ENCODE peak calls at places on chromosomes 13 and 19, in ten cellular contexts. K, S, C, Z, G, V, Y, R, B and P are unnamed samples.

GRCh38 chr19:5369962-5370367 is 29.4 kb upstream of the PTPRS start:
- DNase-seq in Y (no peak), Z (peak; percentile 52), S (peak; percentile 84), V (peak; percentile 49), K (peak; percentile 69), B (peak; percentile 35), G (peak; percentile 54), R (no peak), C (no peak), P (peak; percentile 43)

GRCh38 chr19:46704379-46705076 is 12.4 kb downstream of the PRKD2 start:
- DNase-seq in K (peak; percentile 85), G (peak; percentile 81), R (no peak), S (peak; percentile 95), C (no peak), B (peak; percentile 64), Z (peak; percentile 87), V (peak; percentile 78), Y (peak; percentile 41), P (peak; percentile 85)

GRCh38 chr13:79282976-79283375 is 123.1 kb downstream of the RBM26 start:
- DNase-seq in C (no peak), R (peak; percentile 3), Z (no peak), S (no peak), G (no peak), B (no peak), V (peak; percentile 85), Y (no peak), K (no peak), P (no peak)

GRCh38 chr13:82292334-82292733 is 1589.9 kb downstream of the SLITRK1 start:
- DNase-seq in Y (no peak), S (no peak), V (no peak), G (no peak), C (no peak), K (no peak), B (no peak), Z (no peak), R (no peak), P (no peak)

GRCh38 chr19:38693380-38694223 is 46.2 kb downstream of the ACTN4 start:
- DNase-seq in K (no peak), R (no peak), B (peak; percentile 85), S (peak; percentile 85), Z (peak; percentile 72), Y (peak; percentile 73), G (peak; percentile 51), C (no peak), V (peak; percentile 89), P (peak; percentile 71)

GRCh38 chr19:19817357-19817756 is 4.2 kb downstream of the ZNF506 start:
- DNase-seq in G (no peak), Y (no peak), V (peak; percentile 2), R (no peak), S (no peak), C (no peak), B (no peak), Z (no peak), K (no peak), P (no peak)

GRCh38 chr19:41192574-41193419 is at the start of gene CYP2S1:
- DNase-seq in S (peak; percentile 85), R (no peak), G (peak; percentile 75), B (no peak), C (no peak), K (peak; percentile 72), Z (no peak), Y (no peak), V (no peak), P (no peak)

GRCh38 chr19:11887618-11888531 is at the start of gene ZNF69:
- DNase-seq in R (no peak), V (no peak), B (peak; percentile 33), G (peak; percentile 94), Y (peak; percentile 76), K (peak; percentile 93), S (peak; percentile 98), Z (peak; percentile 30), C (peak; percentile 93), P (peak; percentile 31)

GRCh38 chr13:97119899-97120745 is 102.0 kb upstream of the MBNL2 start:
- DNase-seq in C (no peak), B (no peak), K (no peak), Y (no peak), Z (no peak), R (no peak), S (no peak), G (no peak), V (no peak), P (no peak)

GRCh38 chr13:94128430-94128829 is 351.1 kb downstream of the DCT start:
- DNase-seq in R (no peak), Z (no peak), V (no peak), B (no peak), Y (no peak), G (no peak), C (no peak), K (no peak), S (no peak), P (no peak)

GRCh38 chr19:18854982-18855381 is 23.2 kb downstream of the UPF1 start:
- DNase-seq in B (no peak), Y (no peak), G (no peak), S (no peak), R (no peak), Z (no peak), V (no peak), C (no peak), K (no peak), P (no peak)

GRCh38 chr19:6032381-6032780 is 54.4 kb upstream of the RANBP3 start:
- DNase-seq in B (no peak), S (no peak), C (no peak), Z (no peak), V (no peak), K (no peak), Y (no peak), G (no peak), R (no peak), P (no peak)

GRCh38 chr13:95834134-95834765 is 157.3 kb downstream of the DNAJC3 start:
- DNase-seq in Z (peak; percentile 17), G (peak; percentile 64), C (no peak), S (peak; percentile 67), Y (peak; percentile 25), R (peak; percentile 42), V (peak; percentile 77), K (peak; percentile 65), B (peak; percentile 81), P (peak; percentile 1)

GRCh38 chr13:48594080-48594815 is 59.5 kb upstream of the CYSLTR2 start:
- DNase-seq in R (no peak), C (no peak), B (peak; percentile 48), Z (no peak), S (peak; percentile 42), Y (no peak), V (no peak), K (no peak), G (no peak), P (no peak)

GRCh38 chr13:24264976-24265375 is 44.4 kb upstream of the C1QTNF9 start:
- DNase-seq in Z (no peak), V (no peak), K (no peak), G (peak; percentile 51), Y (no peak), C (no peak), B (no peak), S (no peak), R (no peak), P (no peak)
- TF ChIP-seq POLR2AphosphoS5 in Z (no peak), V (no peak), K (no peak), G (no peak), Y (no peak), C (no peak), B (no peak), S (no peak), R (no peak), P (no peak)

GRCh38 chr19:1122021-1122971 is 18.5 kb downstream of the GPX4 start:
- DNase-seq in V (no peak), C (no peak), Y (no peak), Z (no peak), S (no peak), G (no peak), K (no peak), B (no peak), R (no peak), P (no peak)
- TF ChIP-seq POLR2AphosphoS5 in V (no peak), C (no peak), Y (no peak), Z (no peak), S (no peak), G (no peak), K (no peak), B (no peak), R (no peak), P (no peak)

GRCh38 chr19:3831601-3832000 is 37.2 kb downstream of the ZFR2 start:
- DNase-seq in R (no peak), Z (no peak), Y (no peak), S (no peak), G (no peak), V (no peak), K (no peak), B (no peak), C (no peak), P (no peak)
- TF ChIP-seq POLR2AphosphoS5 in R (no peak), Z (no peak), Y (no peak), S (no peak), G (no peak), V (no peak), K (no peak), B (no peak), C (no peak), P (no peak)

GRCh38 chr13:37290691-37291090 is 185.2 kb upstream of the CSNK1A1L start:
- DNase-seq in C (no peak), V (no peak), G (no peak), S (no peak), Z (no peak), K (no peak), R (no peak), B (no peak), Y (no peak), P (no peak)

GRCh38 chr13:37288057-37288720 is 182.7 kb upstream of the CSNK1A1L start:
- DNase-seq in S (no peak), C (no peak), Z (no peak), G (no peak), K (no peak), R (no peak), B (peak; percentile 93), V (no peak), Y (no peak), P (no peak)

GRCh38 chr13:37293295-37293694 is 187.8 kb upstream of the CSNK1A1L start:
- DNase-seq in V (no peak), K (no peak), B (no peak), Z (no peak), Y (no peak), R (no peak), S (no peak), G (no peak), C (no peak), P (no peak)

GRCh38 chr13:37295046-37295445 is 189.6 kb upstream of the CSNK1A1L start:
- DNase-seq in R (no peak), K (peak; percentile 70), Y (no peak), B (no peak), Z (no peak), G (no peak), S (no peak), V (no peak), C (no peak), P (no peak)

DNA sequence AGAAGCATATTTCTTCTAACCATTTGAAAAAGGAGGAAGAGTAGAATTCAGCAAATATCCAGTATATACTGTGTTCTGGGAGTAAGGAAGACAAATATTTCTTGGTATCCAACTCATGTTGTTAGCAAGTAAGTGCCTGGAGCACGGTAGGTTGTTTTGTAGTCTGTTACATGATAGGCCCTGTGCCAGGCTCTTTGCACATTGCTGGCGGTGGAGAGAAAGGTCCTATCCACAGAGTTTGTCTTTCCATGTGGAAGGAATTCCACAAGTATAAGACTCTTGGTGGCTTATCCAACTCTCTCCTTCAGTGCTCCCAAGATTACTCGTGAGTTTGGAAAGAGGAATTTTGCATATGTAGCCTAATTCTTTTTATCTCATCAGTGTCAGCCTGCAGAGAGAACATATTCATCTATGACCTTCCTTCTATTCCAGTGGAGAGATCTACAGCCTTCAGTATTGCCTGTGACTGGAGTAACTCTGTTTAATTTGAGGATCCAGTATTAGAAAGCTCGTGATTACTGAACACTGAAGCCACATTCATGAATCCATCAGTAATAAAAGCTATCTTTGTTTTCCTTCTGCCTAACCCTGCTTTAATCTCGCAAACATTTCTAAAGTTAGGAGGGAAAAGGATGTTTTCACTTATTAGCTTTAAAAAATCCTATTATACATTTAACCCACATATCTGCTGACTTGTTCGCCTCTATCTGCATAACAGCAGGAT is 183.9 kb upstream of the CSNK1A1L start:
- DNase-seq in B (peak; percentile 21), Y (no peak), K (peak; percentile 56), G (no peak), C (no peak), S (no peak), V (no peak), Z (no peak), R (no peak), P (no peak)
- TF ChIP-seq POLR2AphosphoS5 in B (no peak), Y (no peak), K (no peak), G (no peak), C (no peak), S (no peak), V (no peak), Z (no peak), R (no peak), P (no peak)